ENCODE peak calls at places on chromosomes 7 and 10, in nine cellular contexts. T is pancreas; S is substantia nigra; H is H54; U is M059J; C is CD8-positive, alpha-beta T cell; Q is activated CD4-positive, alpha-beta T cell treated with anti-CD3 and anti-CD28 coated beads, Interleukin-2, amount 50 U/mL, for 4 hours; K is islet precursor cell; V is fibroblast of mammary gland. D is an unnamed sample.

GRCh38 chr10:71532878-71533277 is 136.2 kb downstream of the CDH23 start:
- DNase-seq in T (no peak), S (no peak), H (no peak), U (no peak), C (no peak), Q (no peak), K (no peak), V (no peak), D (no peak)

GRCh38 chr7:122219253-122219865 is 75.3 kb upstream of the AASS start:
- DNase-seq in T (no peak), S (no peak), H (no peak), U (peak; percentile 4), C (no peak), Q (no peak), K (no peak), V (peak; percentile 33), D (no peak)

GRCh38 chr7:16421333-16422099 is at the start of gene CRPPA:
- DNase-seq in T (peak; percentile 56), S (peak; percentile 31), H (peak; percentile 27), U (peak; percentile 63), C (peak; percentile 21), Q (peak; percentile 3), K (peak; percentile 84), V (peak; percentile 32), D (no peak)

GRCh38 chr7:123682690-123683089 is 27.0 kb downstream of the LMOD2 start:
- DNase-seq in T (no peak), S (no peak), H (no peak), U (peak; percentile 74), C (no peak), Q (no peak), K (no peak), V (peak; percentile 69), D (no peak)

GRCh38 chr10:125054664-125055273 is 105.6 kb downstream of the CTBP2 start:
- DNase-seq in T (no peak), S (no peak), H (no peak), U (no peak), C (no peak), Q (no peak), K (no peak), V (no peak), D (no peak)

GRCh38 chr7:119335405-119335804 is 937.6 kb upstream of the KCND2 start:
- DNase-seq in T (no peak), S (no peak), H (no peak), U (no peak), C (no peak), Q (no peak), K (no peak), V (no peak), D (no peak)

GRCh38 chr10:33723181-33723580 is 388.7 kb upstream of the NRP1 start:
- DNase-seq in T (no peak), S (no peak), H (no peak), U (no peak), C (no peak), Q (no peak), K (no peak), V (no peak), D (no peak)

GRCh38 chr10:128605180-128605579 is 479.0 kb upstream of the MKI67 start:
- DNase-seq in T (no peak), S (no peak), H (no peak), U (no peak), C (no peak), Q (no peak), K (no peak), V (no peak), D (no peak)

GRCh38 chr10:14598809-14599764 is 175.6 kb downstream of the FAM107B start:
- DNase-seq in T (no peak), S (no peak), H (no peak), U (no peak), C (no peak), Q (no peak), K (no peak), V (no peak), D (no peak)

GRCh38 chr7:97835296-97836138 is 36.7 kb downstream of the ASNS start:
- DNase-seq in T (peak; percentile 55), S (peak; percentile 14), H (peak; percentile 13), U (peak; percentile 55), C (peak; percentile 29), Q (peak; percentile 47), K (peak; percentile 69), V (peak; percentile 74), D (peak; percentile 61)

GRCh38 chr7:14748461-14748860 is 154.1 kb downstream of the DGKB start:
- DNase-seq in T (no peak), S (no peak), H (peak; percentile 55), U (peak; percentile 82), C (no peak), Q (no peak), K (no peak), V (peak; percentile 91), D (no peak)

GRCh38 chr10:94066411-94066810 is 72.7 kb downstream of the PLCE1 start:
- DNase-seq in T (no peak), S (no peak), H (no peak), U (peak; percentile 28), C (no peak), Q (no peak), K (peak; percentile 64), V (peak; percentile 63), D (no peak)